ENCODE peak calls at places on chromosomes 1 and 21, in eight cellular contexts. R is thyroid gland; H is hepatocyte; L is small intestine; M is SK-N-SH; Z is effector memory CD4-positive, alpha-beta T cell; F is right lobe of liver; N is pancreas. E is an unnamed sample. For H3K27me3, the result is how much of the 10 kb centered on the place peaks cover.

GRCh38 chr21:31850886-31851285 is 21.9 kb upstream of the HUNK start:
- DNase-seq in N (no peak), R (no peak), Z (no peak), F (no peak), H (no peak), L (no peak), M (no peak), E (no peak)

GRCh38 chr1:187630653-187631380 is 802.1 kb downstream of the PLA2G4A start:
- DNase-seq in H (no peak), L (no peak), M (no peak), R (no peak), N (no peak), Z (no peak), F (no peak), E (no peak)

GRCh38 chr1:50978852-50979781 is 9.1 kb downstream of the CDKN2C start:
- DNase-seq in H (no peak), M (peak), F (no peak), N (no peak), R (no peak), Z (peak), L (peak), E (no peak)

GRCh38 chr1:23555225-23555801 is 4.0 kb downstream of the ID3 start:
- DNase-seq in M (no peak), N (no peak), F (no peak), H (no peak), L (no peak), Z (no peak), R (no peak), E (no peak)

GRCh38 chr1:67713071-67713806 is 28.2 kb downstream of the GADD45A start:
- DNase-seq in M (peak), R (no peak), H (peak), L (peak), Z (no peak), N (no peak), F (no peak), E (no peak)

GRCh38 chr1:198651685-198652400 is 13.0 kb downstream of the PTPRC start:
- DNase-seq in R (no peak), H (no peak), Z (no peak), N (no peak), F (no peak), M (no peak), L (no peak), E (no peak)

GRCh38 chr1:208652300-208653160 is 408.3 kb upstream of the PLXNA2 start:
- DNase-seq in H (peak), L (peak), M (peak), R (peak), Z (no peak), F (no peak), N (peak), E (peak)

GRCh38 chr1:154697710-154698109 is 89.7 kb upstream of the ADAR start:
- DNase-seq in Z (no peak), H (no peak), R (no peak), M (no peak), L (peak), N (no peak), F (no peak), E (no peak)

GRCh38 chr1:214414691-214415090 is 133.7 kb downstream of the SMYD2 start:
- DNase-seq in L (no peak), F (no peak), R (no peak), H (no peak), Z (no peak), M (no peak), N (no peak), E (no peak)

GRCh38 chr1:40232444-40232843 is 15.3 kb upstream of the TMCO2 start:
- DNase-seq in Z (no peak), R (no peak), H (no peak), N (no peak), M (no peak), F (no peak), L (no peak), E (no peak)

GRCh38 chr1:229623838-229624237 is 2.1 kb downstream of the TAF5L start:
- DNase-seq in R (no peak), M (no peak), N (no peak), L (no peak), F (no peak), Z (no peak), H (no peak), E (no peak)

GRCh38 chr1:14795589-14795988 is 197.1 kb downstream of the KAZN start:
- DNase-seq in R (no peak), N (no peak), H (no peak), L (no peak), F (no peak), M (no peak), Z (no peak), E (no peak)

GRCh38 chr1:169363046-169363756 is 4.4 kb downstream of the NME7 start:
- DNase-seq in Z (no peak), F (no peak), H (no peak), N (no peak), M (no peak), L (peak), R (no peak), E (no peak)

GRCh38 chr1:56758135-56758534 is 61.1 kb downstream of the FYB2 start:
- DNase-seq in Z (no peak), R (peak), N (no peak), M (peak), H (peak), L (peak), F (peak), E (no peak)

GRCh38 chr1:32703479-32704291 is 1.1 kb upstream of the SYNC start:
- DNase-seq in N (peak), L (no peak), M (peak), R (no peak), H (peak), F (peak), Z (no peak), E (peak)

GRCh38 chr1:167344112-167344511 is 123.4 kb downstream of the POU2F1 start:
- DNase-seq in L (no peak), N (no peak), H (no peak), R (no peak), M (no peak), F (no peak), Z (no peak), E (no peak)

GRCh38 chr1:63931468-63931867 is 157.7 kb downstream of the ROR1 start:
- DNase-seq in N (no peak), R (no peak), L (no peak), F (no peak), Z (no peak), M (no peak), H (no peak), E (no peak)

GRCh38 chr1:212621043-212621829 is 12.7 kb downstream of the ATF3 start:
- DNase-seq in M (no peak), H (no peak), R (no peak), L (no peak), Z (no peak), F (no peak), N (no peak), E (no peak)

GRCh38 chr1:156458181-156458503 is 42.4 kb downstream of the MEF2D start:
- DNase-seq in L (no peak), M (no peak), N (no peak), Z (no peak), H (no peak), F (no peak), R (no peak), E (no peak)

GRCh38 chr1:32817159-32817814 is at the start of the genes S100PBP and YARS1:
- DNase-seq in F (peak), Z (peak), R (peak), N (peak), L (peak), H (peak), M (peak), E (peak)

GRCh38 chr21:36860736-36861594 is 105.5 kb downstream of the HLCS start:
- DNase-seq in R (no peak), Z (no peak), L (peak), M (no peak), F (peak), H (peak), N (no peak), E (no peak)

GRCh38 chr1:109446236-109446635 is 20.0 kb upstream of the PSMA5 start:
- DNase-seq in L (no peak), Z (no peak), N (no peak), F (no peak), R (no peak), H (no peak), M (no peak), E (no peak)

GRCh38 chr1:35598895-35599294 is 25.8 kb downstream of the TFAP2E start:
- DNase-seq in R (no peak), Z (no peak), N (no peak), M (no peak), H (no peak), L (no peak), F (no peak), E (no peak)

GRCh38 chr21:24225432-24225831 is 1381.8 kb downstream of the MRPL39 start:
- DNase-seq in N (no peak), M (no peak), R (no peak), Z (no peak), H (no peak), L (no peak), F (no peak), E (no peak)

GRCh38 chr21:43923391-43923790 is 58.4 kb downstream of the AGPAT3 start:
- DNase-seq in M (peak), H (no peak), L (peak), F (peak), R (peak), N (no peak), Z (no peak), E (no peak)

GRCh38 chr1:246213947-246214346 is 293.1 kb downstream of the SMYD3 start:
- DNase-seq in R (no peak), Z (no peak), N (no peak), F (no peak), H (no peak), M (no peak), L (no peak), E (no peak)

GRCh38 chr1:220189750-220190347 is 82.4 kb downstream of the RAB3GAP2 start:
- DNase-seq in L (peak), Z (no peak), F (no peak), M (peak), R (no peak), N (no peak), H (peak), E (no peak)

GRCh38 chr1:163257763-163258162 is 55.0 kb upstream of the RGS5 start:
- DNase-seq in M (no peak), H (no peak), F (no peak), L (no peak), Z (no peak), N (no peak), R (no peak), E (no peak)

GRCh38 chr1:27521336-27522147 is 31.6 kb upstream of the WASF2 start:
- DNase-seq in L (no peak), Z (peak), M (no peak), R (no peak), N (no peak), F (no peak), H (no peak), E (peak)

GRCh38 chr1:111176678-111177077 is 23.8 kb downstream of the DENND2D start:
- DNase-seq in Z (no peak), F (no peak), R (no peak), H (no peak), L (no peak), N (no peak), M (no peak), E (no peak)

GRCh38 chr1:245605480-245606156 is 450.8 kb downstream of the KIF26B start:
- DNase-seq in F (no peak), N (no peak), M (peak), L (no peak), H (peak), Z (no peak), R (peak), E (no peak)

DNA sequence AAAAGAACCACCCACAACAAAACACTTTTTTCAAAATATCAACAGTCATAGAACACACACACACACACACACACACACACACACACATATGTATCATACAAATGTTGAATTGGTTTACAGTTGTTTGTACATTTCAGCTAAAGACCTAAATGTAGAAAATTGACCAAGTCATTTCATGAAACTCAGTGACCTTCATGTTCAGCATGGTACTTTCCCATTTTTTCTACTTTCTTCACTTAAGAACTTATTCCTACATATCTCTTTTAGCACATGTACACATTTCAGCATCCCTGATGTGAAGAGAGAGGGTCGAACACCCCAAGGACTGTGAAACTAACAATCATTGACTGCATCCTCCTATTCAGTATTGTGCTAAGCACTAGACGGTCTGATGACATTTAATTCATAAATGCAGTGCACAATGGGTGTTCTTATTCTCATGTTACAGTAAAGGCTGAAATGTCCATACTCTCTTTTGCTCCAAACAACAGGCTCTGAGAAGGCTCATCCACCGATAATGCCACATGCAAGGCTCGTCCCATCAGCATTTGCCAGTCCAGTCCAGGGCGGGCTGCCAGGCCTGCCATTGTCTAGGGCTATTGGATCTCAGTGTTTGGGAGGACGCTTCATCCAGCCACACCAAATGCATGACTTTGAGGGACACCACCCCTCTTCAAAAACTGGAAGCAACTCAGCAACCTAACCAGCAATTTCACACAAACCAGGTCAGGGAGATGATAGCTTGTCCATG is 150.1 kb upstream of the RUNX1 start:
- DNase-seq in H (no peak), L (no peak), M (no peak), R (no peak), F (no peak), N (no peak), Z (no peak), E (no peak)
- H3K27ac ChIP-seq in H (no peak), L (no peak), M (peak), R (no peak), F (no peak), N (no peak), Z (no peak), E (no peak)

GRCh38 chr1:2807678-2808385 is 6.3 kb upstream of the TTC34 start:
- DNase-seq in L (no peak), N (no peak), M (no peak), F (no peak), Z (no peak), H (no peak), R (no peak), E (no peak)
- H3K4me3 ChIP-seq in L (no peak), N (no peak), M (no peak), F (no peak), Z (no peak), H (no peak), R (no peak), E (no peak)

DNA sequence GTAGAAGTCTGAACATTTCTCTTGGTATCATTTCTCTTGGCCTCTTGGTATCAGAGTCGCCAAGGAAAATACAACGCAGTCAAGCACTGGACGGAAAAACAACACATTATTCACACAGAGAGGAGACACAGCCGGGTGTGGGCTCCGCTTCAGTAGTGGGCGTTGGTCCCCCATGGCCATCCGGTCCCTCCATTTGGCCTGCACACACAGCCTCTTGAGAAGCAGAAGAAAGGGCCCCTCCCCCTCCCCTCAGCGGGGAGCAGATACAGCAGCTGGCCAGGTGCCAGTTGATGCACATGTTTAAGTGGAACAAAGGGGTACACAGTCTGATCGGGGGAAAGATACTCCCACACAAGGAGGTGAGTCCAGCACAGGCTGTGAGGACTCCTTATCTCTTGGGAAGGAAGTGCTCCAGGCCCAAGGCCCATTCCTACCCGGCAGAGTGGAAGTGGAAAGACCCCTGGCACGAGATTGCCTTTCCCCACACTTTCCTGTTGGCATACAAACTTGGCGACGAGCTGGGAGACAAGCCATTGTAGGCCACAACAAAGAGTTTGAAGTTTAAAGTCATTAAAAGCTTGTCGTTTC is 311.3 kb downstream of the FAM72C start:
- DNase-seq in M (no peak), N (no peak), R (no peak), L (no peak), F (no peak), Z (no peak), H (no peak), E (no peak)
- H3K27me3 ChIP-seq in M (under half), N (under half), R (under half), L (under half), F (under half), Z (under half), H (under half), E (under half)

GRCh38 chr1:151584278-151584677 is 27.6 kb upstream of the SNX27 start:
- DNase-seq in F (no peak), H (no peak), R (no peak), M (no peak), Z (no peak), N (no peak), L (peak), E (no peak)
- H3K27ac ChIP-seq in F (no peak), H (no peak), R (no peak), M (no peak), Z (no peak), N (no peak), L (no peak), E (no peak)

GRCh38 chr1:72547412-72547811 is 265.1 kb upstream of the NEGR1 start:
- DNase-seq in L (no peak), Z (no peak), M (no peak), N (no peak), H (no peak), F (no peak), R (no peak), E (no peak)
- H3K4me3 ChIP-seq in L (no peak), Z (no peak), M (no peak), N (no peak), H (no peak), F (no peak), R (no peak), E (no peak)

GRCh38 chr1:160419838-160420169 is 19.4 kb downstream of the VANGL2 start:
- DNase-seq in H (no peak), Z (no peak), M (no peak), R (no peak), L (no peak), F (no peak), N (no peak), E (no peak)

GRCh38 chr1:160420881-160421842 is 20.8 kb downstream of the VANGL2 start:
- DNase-seq in N (no peak), R (no peak), L (no peak), M (no peak), H (no peak), Z (no peak), F (no peak), E (no peak)

GRCh38 chr1:160419150-160419837 is 18.9 kb downstream of the VANGL2 start:
- DNase-seq in N (no peak), R (no peak), Z (no peak), M (no peak), L (no peak), F (no peak), H (no peak), E (no peak)

GRCh38 chr1:160416369-160416768 is 16.0 kb downstream of the VANGL2 start:
- DNase-seq in M (peak), H (peak), R (no peak), Z (no peak), L (peak), F (no peak), N (no peak), E (no peak)

DNA sequence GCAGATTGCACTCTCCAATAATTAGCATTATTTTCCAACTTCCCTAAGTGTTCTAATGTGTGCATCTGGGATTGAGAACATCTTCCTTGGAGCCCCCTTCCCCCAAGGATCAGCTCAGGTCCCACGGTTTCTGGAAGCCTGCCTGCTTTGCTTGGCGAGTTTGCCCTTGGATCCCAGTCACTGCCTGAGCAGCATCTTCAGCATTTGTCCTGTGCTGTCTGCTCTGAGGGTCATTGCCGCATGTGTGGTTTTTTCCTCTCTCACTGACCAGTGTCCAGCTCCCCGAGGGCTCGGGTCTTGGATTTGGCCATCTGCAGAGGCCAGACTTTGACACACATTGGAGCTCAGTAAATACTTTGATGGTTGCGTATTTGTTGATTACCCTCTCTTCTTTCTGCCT is 18.1 kb downstream of the VANGL2 start:
- DNase-seq in N (no peak), H (no peak), Z (no peak), L (no peak), F (no peak), R (no peak), M (no peak), E (no peak)
- H3K27me3 ChIP-seq in N (under half), H (under half), Z (under half), L (under half), F (under half), R (under half), M (under half), E (under half)

DNA sequence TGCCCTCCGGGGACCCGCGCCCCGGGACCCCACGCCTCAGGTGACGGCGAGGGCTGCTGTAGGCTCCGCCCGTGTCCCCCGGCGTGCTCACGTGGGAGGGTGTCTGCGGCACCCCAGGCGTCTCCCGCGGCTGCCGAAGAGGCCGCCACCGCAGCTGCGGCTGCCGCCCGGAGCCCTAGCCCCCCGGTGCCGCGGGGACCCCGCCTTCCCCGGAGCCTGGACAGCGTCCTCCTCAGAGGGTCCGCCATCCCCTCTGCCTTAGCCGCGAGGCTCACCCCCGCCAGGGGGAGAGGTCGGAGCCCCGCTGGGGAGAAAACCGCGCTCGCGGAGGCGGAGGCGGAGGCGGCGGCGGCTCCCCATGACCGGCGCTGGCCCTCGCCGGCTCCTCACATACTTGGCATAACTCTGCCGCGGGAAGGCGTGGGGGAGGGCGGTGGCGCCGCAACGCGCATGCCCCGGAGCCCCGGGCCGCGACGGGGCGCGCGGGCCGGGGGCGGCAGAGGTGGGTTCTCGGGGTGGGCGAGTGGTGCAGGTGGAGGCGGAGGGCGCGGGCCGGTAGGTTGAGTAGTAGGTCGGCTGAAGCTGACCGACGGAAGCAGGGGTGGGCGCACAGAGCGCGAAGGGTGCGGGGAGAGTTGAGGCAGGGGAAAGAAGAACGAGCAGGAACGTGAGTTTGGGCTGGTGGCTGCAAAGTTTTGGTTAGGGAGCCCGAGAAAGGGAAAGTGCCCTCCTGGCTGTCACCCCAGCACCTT is 700 bp upstream of the SYDE2 start:
- DNase-seq in F (peak), H (peak), R (peak), M (peak), L (peak), Z (peak), N (peak), E (peak)
- H3K27ac ChIP-seq in F (peak), H (peak), R (peak), M (no peak), L (peak), Z (peak), N (peak), E (peak)